ENCODE peak calls at places on chromosomes 7 and 10, in ten cellular contexts. G is fibroblast of lung; F is GM04504; V is neural progenitor cell; W is GM12892; C is T-cell; J is natural killer cell treated with Interleukin-12 subunit alpha and Interleukin-12 subunit beta and Interleukin-15 and Interleukin-18, amount 100 ng/mL, for 72 hours; Q is activated T-helper 1 cell treated with Interleukin-2 at 50 U/mL for 16 hours; A is activated CD8-positive, alpha-beta T cell treated with anti-CD3 and anti-CD28 coated beads for 36 hours; K is iris pigment epithelial cell. R is an unnamed sample.

GRCh38 chr10:97852277-97852676 is 2.6 kb downstream of the GOLGA7B start:
- DNase-seq in G (no peak), F (no peak), V (no peak), W (no peak), C (no peak), J (no peak), Q (no peak), A (no peak), K (no peak), R (no peak)

GRCh38 chr10:94320285-94320914 is 42.3 kb downstream of the NOC3L start:
- DNase-seq in G (peak; percentile 27), F (no peak), V (peak; percentile 81), W (peak; percentile 13), C (peak; percentile 30), J (peak; percentile 71), Q (peak; percentile 27), A (peak; percentile 82), K (peak; percentile 54), R (peak; percentile 17)

GRCh38 chr10:97743169-97743945 is 6.4 kb downstream of the ZFYVE27 start:
- DNase-seq in G (no peak), F (no peak), V (no peak), W (no peak), C (no peak), J (peak; percentile 8), Q (no peak), A (no peak), K (no peak), R (no peak)

GRCh38 chr7:150891740-150892139 is 39.4 kb downstream of the AOC1 start:
- DNase-seq in G (no peak), F (no peak), V (no peak), W (no peak), C (no peak), J (no peak), Q (no peak), A (no peak), K (no peak), R (no peak)

GRCh38 chr10:36534471-36535002 is 590.9 kb upstream of the ANKRD30A start:
- DNase-seq in G (peak; percentile 84), F (peak; percentile 58), V (no peak), W (no peak), C (no peak), J (peak; percentile 77), Q (no peak), A (peak; percentile 5), K (peak; percentile 97), R (peak; percentile 13)

GRCh38 chr10:107576746-107577145 is 412.2 kb upstream of the SORCS1 start:
- DNase-seq in G (no peak), F (no peak), V (no peak), W (no peak), C (no peak), J (no peak), Q (no peak), A (no peak), K (no peak), R (no peak)

GRCh38 chr10:91525939-91526712 is 106.7 kb downstream of the PPP1R3C start:
- DNase-seq in G (no peak), F (no peak), V (no peak), W (no peak), C (no peak), J (no peak), Q (no peak), A (no peak), K (no peak), R (no peak)

GRCh38 chr10:74738052-74738451 is 88.3 kb upstream of the KAT6B start:
- DNase-seq in G (no peak), F (no peak), V (no peak), W (no peak), C (no peak), J (no peak), Q (no peak), A (no peak), K (peak; percentile 3), R (no peak)

GRCh38 chr10:46283217-46283944 is 3.4 kb upstream of the ANTXRL start:
- DNase-seq in G (peak; percentile 13), F (no peak), V (no peak), W (no peak), C (no peak), J (no peak), Q (no peak), A (no peak), K (peak; percentile 6), R (no peak)

GRCh38 chr7:18896343-18896975 is 221.0 kb downstream of the TWIST1 start:
- DNase-seq in G (peak; percentile 47), F (no peak), V (no peak), W (no peak), C (no peak), J (no peak), Q (no peak), A (no peak), K (peak; percentile 36), R (no peak)

GRCh38 chr7:1192171-1192676 is 32.2 kb upstream of the ZFAND2A start:
- DNase-seq in G (peak; percentile 76), F (no peak), V (no peak), W (no peak), C (no peak), J (no peak), Q (no peak), A (peak; percentile 52), K (peak; percentile 90), R (no peak)

GRCh38 chr7:81812514-81813472 is 42.9 kb upstream of the HGF start:
- DNase-seq in G (no peak), F (no peak), V (no peak), W (no peak), C (no peak), J (no peak), Q (no peak), A (no peak), K (no peak), R (no peak)

GRCh38 chr10:44033008-44033407 is 351.9 kb downstream of the CXCL12 start:
- DNase-seq in G (peak; percentile 92), F (no peak), V (no peak), W (no peak), C (no peak), J (no peak), Q (no peak), A (no peak), K (peak; percentile 12), R (no peak)

GRCh38 chr7:27901028-27901760 is 161.2 kb downstream of the TAX1BP1 start:
- DNase-seq in G (peak; percentile 46), F (peak; percentile 23), V (no peak), W (peak; percentile 16), C (no peak), J (peak; percentile 86), Q (no peak), A (peak; percentile 40), K (peak; percentile 87), R (peak; percentile 36)

GRCh38 chr10:43137971-43138756 is at the start of gene CSGALNACT2:
- DNase-seq in G (peak; percentile 90), F (peak; percentile 74), V (peak; percentile 89), W (peak; percentile 84), C (peak; percentile 86), J (peak; percentile 93), Q (peak; percentile 86), A (peak; percentile 92), K (peak; percentile 90), R (peak; percentile 86)

GRCh38 chr7:46129831-46130230 is 208.8 kb upstream of the IGFBP3 start:
- DNase-seq in G (no peak), F (no peak), V (no peak), W (no peak), C (no peak), J (no peak), Q (no peak), A (no peak), K (no peak), R (no peak)

GRCh38 chr7:74371381-74372059 is 82.2 kb upstream of the GTF2IRD1 start:
- DNase-seq in G (peak; percentile 11), F (no peak), V (peak; percentile 64), W (no peak), C (no peak), J (no peak), Q (no peak), A (peak; percentile 11), K (no peak), R (peak; percentile 55)

GRCh38 chr7:48084727-48085432 is 4.2 kb upstream of the UPP1 start:
- DNase-seq in G (peak; percentile 99), F (peak; percentile 97), V (no peak), W (peak; percentile 53), C (peak; percentile 33), J (peak; percentile 93), Q (peak; percentile 59), A (peak; percentile 93), K (peak; percentile 99), R (peak; percentile 65)